ENCODE peak calls at places on chromosomes 13 and 19, in eight cellular contexts. K is IMR-90, L is uterus, Z is prostate gland, S is H1, W is body of pancreas, N is heart left ventricle, J is esophagus squamous epithelium. M is an unnamed sample. For H3K4me1, the result is how much of the 10 kb centered on the place peaks cover.

GRCh38 chr13:109479991-109480696 is 306.2 kb downstream of the IRS2 start:
- DNase-seq in Z (peak), N (peak), K (peak), S (no peak), J (no peak), W (peak), L (no peak), M (no peak)

GRCh38 chr19:2016041-2016807 is 710 bp upstream of the BTBD2 start:
- DNase-seq in Z (peak), K (peak), N (peak), L (peak), J (no peak), W (peak), S (no peak), M (no peak)

GRCh38 chr19:21328402-21328801 is 808 bp downstream of the ZNF708 start:
- DNase-seq in W (no peak), J (no peak), Z (no peak), N (no peak), L (no peak), S (no peak), K (no peak), M (no peak)

GRCh38 chr19:2711175-2711936 is 8.9 kb upstream of the GNG7 start:
- DNase-seq in L (no peak), J (no peak), W (no peak), Z (no peak), N (no peak), K (peak), S (no peak), M (peak)

GRCh38 chr19:34493649-34494044 is 12.1 kb downstream of the WTIP start:
- DNase-seq in S (no peak), Z (no peak), J (no peak), K (no peak), W (no peak), L (no peak), N (no peak), M (peak)

GRCh38 chr19:42459926-42460325 is 17.2 kb upstream of the CXCL17 start:
- DNase-seq in J (no peak), W (no peak), L (no peak), Z (no peak), S (no peak), N (no peak), K (no peak), M (no peak)

GRCh38 chr13:35484384-35484783 is 7.9 kb upstream of the MAB21L1 start:
- DNase-seq in Z (no peak), L (no peak), S (no peak), W (no peak), K (no peak), J (no peak), N (no peak), M (no peak)

GRCh38 chr13:36975172-36975571 is 24.0 kb downstream of the ALG5 start:
- DNase-seq in S (no peak), L (no peak), J (no peak), K (no peak), Z (no peak), W (no peak), N (no peak), M (no peak)

GRCh38 chr13:114107686-114108081 is 24.7 kb downstream of the RASA3 start:
- DNase-seq in Z (no peak), W (no peak), L (peak), N (peak), J (no peak), S (no peak), K (peak), M (peak)

GRCh38 chr13:68261105-68261504 is 1031.0 kb upstream of the PCDH9 start:
- DNase-seq in K (no peak), J (no peak), Z (no peak), L (no peak), W (no peak), N (no peak), S (peak), M (no peak)

GRCh38 chr19:9296336-9296735 is 13.3 kb downstream of the ZNF699 start:
- DNase-seq in W (no peak), K (no peak), N (no peak), Z (no peak), S (no peak), J (no peak), L (no peak), M (no peak)

GRCh38 chr19:41969772-41970458 is 10.8 kb upstream of the RABAC1 start:
- DNase-seq in K (no peak), S (no peak), J (no peak), Z (no peak), L (no peak), W (no peak), N (no peak), M (no peak)

GRCh38 chr13:80945328-80945727 is 604.4 kb upstream of the SPRY2 start:
- DNase-seq in N (peak), K (no peak), J (no peak), L (no peak), S (peak), W (peak), Z (no peak), M (no peak)

GRCh38 chr19:392375-392970 is 16.5 kb downstream of the C2CD4C start:
- DNase-seq in Z (no peak), J (no peak), N (no peak), K (no peak), L (no peak), S (no peak), W (no peak), M (peak)

GRCh38 chr13:108561152-108561551 is 68.3 kb upstream of the MYO16 start:
- DNase-seq in N (no peak), W (no peak), S (no peak), L (no peak), K (no peak), J (no peak), Z (peak), M (no peak)

GRCh38 chr13:44739120-44739519 is 163.0 kb upstream of the TSC22D1 start:
- DNase-seq in S (no peak), J (no peak), W (no peak), K (no peak), N (no peak), Z (no peak), L (no peak), M (no peak)

GRCh38 chr13:28493740-28494536 is 990 bp downstream of the FLT1 start:
- DNase-seq in W (no peak), S (no peak), L (no peak), K (no peak), N (no peak), Z (no peak), J (no peak), M (peak)

GRCh38 chr19:35939307-35940077 is 3.3 kb downstream of the LRFN3 start:
- DNase-seq in K (no peak), W (no peak), Z (no peak), S (no peak), L (no peak), N (no peak), J (no peak), M (no peak)

GRCh38 chr19:35938282-35939224 is 2.4 kb downstream of the LRFN3 start:
- DNase-seq in W (no peak), Z (no peak), J (no peak), N (no peak), K (no peak), L (no peak), S (no peak), M (no peak)

GRCh38 chr19:35940839-35941238 is 4.7 kb downstream of the LRFN3 start:
- DNase-seq in W (no peak), J (no peak), N (no peak), K (no peak), S (no peak), L (no peak), Z (no peak), M (no peak)

GRCh38 chr19:35942235-35942634 is 6.1 kb downstream of the LRFN3 start:
- DNase-seq in K (no peak), L (no peak), S (no peak), N (no peak), Z (no peak), W (no peak), J (no peak), M (no peak)

DNA sequence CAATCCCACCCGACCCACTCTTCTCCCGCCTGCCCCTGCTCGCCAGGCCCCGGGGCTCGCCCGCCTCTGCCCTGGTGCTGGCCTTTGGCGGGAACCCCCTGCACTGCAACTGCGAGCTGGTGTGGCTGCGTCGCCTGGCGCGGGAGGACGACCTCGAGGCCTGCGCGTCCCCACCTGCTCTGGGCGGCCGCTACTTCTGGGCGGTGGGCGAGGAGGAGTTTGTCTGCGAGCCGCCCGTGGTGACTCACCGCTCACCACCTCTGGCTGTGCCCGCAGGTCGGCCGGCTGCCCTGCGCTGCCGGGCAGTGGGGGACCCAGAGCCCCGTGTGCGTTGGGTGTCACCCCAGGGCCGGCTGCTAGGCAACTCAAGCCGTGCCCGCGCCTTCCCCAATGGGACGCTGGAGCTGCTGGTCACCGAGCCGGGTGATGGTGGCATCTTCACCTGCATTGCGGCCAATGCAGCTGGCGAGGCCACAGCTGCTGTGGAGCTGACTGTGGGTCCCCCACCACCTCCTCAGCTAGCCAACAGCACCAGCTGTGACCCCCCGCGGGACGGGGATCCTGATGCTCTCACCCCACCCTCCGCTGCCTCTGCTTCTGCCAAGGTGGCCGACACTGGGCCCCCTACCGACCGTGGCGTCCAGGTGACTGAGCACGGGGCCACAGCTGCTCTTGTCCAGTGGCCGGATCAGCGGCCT is 4.1 kb downstream of the LRFN3 start:
- DNase-seq in L (no peak), W (no peak), K (no peak), S (no peak), J (no peak), Z (no peak), N (no peak), M (no peak)
- H3K4me1 ChIP-seq in L (under half), W (under half), K (under half), S (under half), J (under half), Z (under half), N (under half), M (under half)

GRCh38 chr19:4375620-4376228 is 24.6 kb downstream of the SH3GL1 start:
- DNase-seq in Z (no peak), W (peak), K (peak), N (no peak), S (no peak), L (peak), J (no peak), M (no peak)
- TF ChIP-seq CTCF in Z (no peak), W (peak), K (peak), N (no peak), S (peak), L (no peak), J (peak), M (peak)

GRCh38 chr13:31278874-31279273 is 79.1 kb downstream of the B3GLCT start:
- DNase-seq in S (no peak), J (no peak), K (no peak), L (no peak), W (no peak), N (no peak), Z (no peak), M (no peak)
- TF ChIP-seq POLR2A in S (no peak), J (no peak), K (no peak), L (no peak), W (no peak), N (no peak), Z (no peak), M (no peak)

GRCh38 chr13:21016487-21016886 is 44.9 kb downstream of the LATS2 start:
- DNase-seq in L (no peak), W (no peak), J (no peak), S (no peak), K (no peak), Z (no peak), N (no peak), M (no peak)
- H3K4me1 ChIP-seq in L (under half), W (under half), J (under half), S (under half), K (under half), Z (under half), N (half or more), M (under half)

GRCh38 chr13:21344662-21345176 is 114.4 kb downstream of the ZDHHC20 start:
- DNase-seq in S (no peak), Z (no peak), J (no peak), L (no peak), W (no peak), K (no peak), N (no peak), M (no peak)
- TF ChIP-seq CTCF in S (no peak), Z (no peak), J (no peak), L (no peak), W (no peak), K (no peak), N (no peak), M (no peak)

DNA sequence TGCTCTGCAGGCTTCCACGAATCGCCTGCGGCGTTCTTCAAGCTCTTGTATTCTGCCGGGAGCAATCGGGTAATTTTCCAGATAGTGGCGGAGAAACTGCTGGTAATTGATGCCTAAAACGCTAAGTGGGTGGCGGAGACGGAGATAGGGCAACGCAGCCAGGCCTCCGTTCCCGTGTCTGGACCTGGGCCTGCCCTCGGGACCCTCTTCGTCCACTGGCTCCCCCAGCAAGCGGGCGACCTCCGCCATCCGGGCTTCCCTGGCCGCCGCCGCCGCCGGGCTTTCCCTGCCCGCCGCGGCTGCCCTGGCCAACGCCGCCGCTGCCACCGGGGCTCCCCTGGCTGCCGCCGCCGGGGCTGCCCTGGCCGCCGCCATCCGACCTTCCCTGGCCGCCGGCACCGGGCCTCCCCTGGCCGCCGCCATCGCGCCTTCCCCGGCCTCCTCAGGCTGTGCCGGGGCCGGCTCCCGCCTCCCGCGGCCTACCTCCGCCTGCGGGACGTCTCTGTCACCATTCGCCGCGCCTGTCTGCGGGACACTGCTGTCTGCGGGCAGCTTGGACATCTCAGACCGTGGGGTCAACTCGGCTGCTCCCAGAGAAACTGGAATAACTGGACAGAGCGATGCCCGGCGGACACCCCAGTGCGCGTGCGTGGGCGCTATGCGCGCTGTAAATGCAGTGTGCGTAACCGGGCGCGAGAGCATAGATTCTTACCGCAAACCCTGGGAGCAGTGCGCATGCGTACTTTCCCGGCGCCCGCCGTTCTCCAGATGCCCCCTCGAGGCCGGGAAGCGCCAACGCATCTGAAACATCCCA is at the start of gene EID2:
- DNase-seq in Z (peak), J (peak), N (peak), K (peak), L (peak), S (no peak), W (peak), M (peak)
- TF ChIP-seq POLR2A in Z (peak), J (no peak), N (peak), K (peak), L (peak), S (no peak), W (peak), M (peak)

DNA sequence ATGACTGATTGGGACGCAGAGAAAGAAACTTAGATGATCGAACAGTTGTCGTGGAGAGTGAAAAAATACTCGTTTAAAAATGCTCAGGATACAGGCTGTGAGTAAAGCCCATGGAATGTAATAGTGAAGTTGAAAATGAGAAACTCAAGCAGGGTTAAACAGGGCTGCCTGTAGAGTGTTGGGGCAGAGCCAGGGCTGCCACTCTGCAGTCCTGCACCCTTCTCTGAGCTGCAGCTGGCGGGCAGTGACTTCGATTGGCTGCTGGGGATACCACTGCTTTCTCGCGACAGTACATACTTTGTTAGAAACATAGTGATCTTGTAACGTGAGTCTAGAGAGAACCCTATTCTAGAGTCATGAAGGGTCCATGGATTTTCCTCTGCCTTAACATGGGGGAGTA is 95.4 kb downstream of the ARHGEF7 start:
- DNase-seq in N (peak), K (peak), J (no peak), S (no peak), Z (no peak), L (no peak), W (peak), M (no peak)
- H3K4me1 ChIP-seq in N (half or more), K (under half), J (under half), S (under half), Z (under half), L (under half), W (under half), M (half or more)

M was measured in spleen.